ENCODE peak calls at places on chromosomes 1 and 21, in ten cellular contexts. One of them, this sample, is unnamed.

GRCh38 chr1:39261712-39262221 is 57.3 kb downstream of the MACF1 start:
- DNase-seq in fibroblast of villous mesenchyme: peak; percentile 82
- DNase-seq in Kasumi-1: peak; percentile 47
- DNase-seq in GM23338: no peak
- DNase-seq in stimulated activated CD4-positive, alpha-beta T cell treated with anti-CD3 and anti-CD28 coated beads, Interleukin-4, amount 100 ng/mL, for 1 hour: no peak
- DNase-seq in D341Med: no peak
- DNase-seq in ELR: no peak
- DNase-seq in Ammon's horn: no peak
- DNase-seq in NCI-H1105 treated with DMSO at 0.1 percent for 48 hours: no peak
- DNase-seq in NB4: no peak
- DNase-seq in this sample: no peak

GRCh38 chr21:38869946-38870345 is 64.2 kb downstream of the ETS2 start:
- DNase-seq in fibroblast of villous mesenchyme: peak; percentile 31
- DNase-seq in Kasumi-1: no peak
- DNase-seq in GM23338: no peak
- DNase-seq in stimulated activated CD4-positive, alpha-beta T cell treated with anti-CD3 and anti-CD28 coated beads, Interleukin-4, amount 100 ng/mL, for 1 hour: no peak
- DNase-seq in D341Med: no peak
- DNase-seq in ELR: no peak
- DNase-seq in Ammon's horn: no peak
- DNase-seq in NCI-H1105 treated with DMSO at 0.1 percent for 48 hours: no peak
- DNase-seq in NB4: no peak
- DNase-seq in this sample: no peak

GRCh38 chr21:46545363-46545762 is 59.5 kb downstream of the S100B start:
- DNase-seq in fibroblast of villous mesenchyme: peak; percentile 60
- DNase-seq in Kasumi-1: no peak
- DNase-seq in GM23338: no peak
- DNase-seq in stimulated activated CD4-positive, alpha-beta T cell treated with anti-CD3 and anti-CD28 coated beads, Interleukin-4, amount 100 ng/mL, for 1 hour: no peak
- DNase-seq in D341Med: no peak
- DNase-seq in ELR: peak; percentile 34
- DNase-seq in Ammon's horn: no peak
- DNase-seq in NCI-H1105 treated with DMSO at 0.1 percent for 48 hours: no peak
- DNase-seq in NB4: no peak
- DNase-seq in this sample: no peak

GRCh38 chr1:155961937-155962336 is 16.4 kb downstream of the ARHGEF2 start:
- DNase-seq in fibroblast of villous mesenchyme: peak; percentile 92
- DNase-seq in Kasumi-1: no peak
- DNase-seq in GM23338: no peak
- DNase-seq in stimulated activated CD4-positive, alpha-beta T cell treated with anti-CD3 and anti-CD28 coated beads, Interleukin-4, amount 100 ng/mL, for 1 hour: no peak
- DNase-seq in D341Med: peak; percentile 57
- DNase-seq in ELR: peak; percentile 100
- DNase-seq in Ammon's horn: peak; percentile 65
- DNase-seq in NCI-H1105 treated with DMSO at 0.1 percent for 48 hours: no peak
- DNase-seq in NB4: peak; percentile 49
- DNase-seq in this sample: peak; percentile 98

GRCh38 chr1:19918057-19918456 is 5.4 kb downstream of the PLA2G2E start:
- DNase-seq in fibroblast of villous mesenchyme: peak; percentile 82
- DNase-seq in Kasumi-1: peak; percentile 78
- DNase-seq in GM23338: peak; percentile 93
- DNase-seq in stimulated activated CD4-positive, alpha-beta T cell treated with anti-CD3 and anti-CD28 coated beads, Interleukin-4, amount 100 ng/mL, for 1 hour: peak; percentile 81
- DNase-seq in D341Med: peak; percentile 81
- DNase-seq in ELR: peak; percentile 80
- DNase-seq in Ammon's horn: peak; percentile 83
- DNase-seq in NCI-H1105 treated with DMSO at 0.1 percent for 48 hours: peak; percentile 77
- DNase-seq in NB4: peak; percentile 79
- DNase-seq in this sample: peak; percentile 51

GRCh38 chr1:178109348-178110143 is 15.6 kb downstream of the RASAL2 start:
- DNase-seq in fibroblast of villous mesenchyme: no peak
- DNase-seq in Kasumi-1: no peak
- DNase-seq in GM23338: no peak
- DNase-seq in stimulated activated CD4-positive, alpha-beta T cell treated with anti-CD3 and anti-CD28 coated beads, Interleukin-4, amount 100 ng/mL, for 1 hour: no peak
- DNase-seq in D341Med: no peak
- DNase-seq in ELR: peak; percentile 48
- DNase-seq in Ammon's horn: no peak
- DNase-seq in NCI-H1105 treated with DMSO at 0.1 percent for 48 hours: no peak
- DNase-seq in NB4: no peak
- DNase-seq in this sample: no peak

GRCh38 chr1:227913969-227914791 is 33.6 kb downstream of the WNT9A start:
- DNase-seq in fibroblast of villous mesenchyme: no peak
- DNase-seq in Kasumi-1: no peak
- DNase-seq in GM23338: peak; percentile 34
- DNase-seq in stimulated activated CD4-positive, alpha-beta T cell treated with anti-CD3 and anti-CD28 coated beads, Interleukin-4, amount 100 ng/mL, for 1 hour: no peak
- DNase-seq in D341Med: no peak
- DNase-seq in ELR: no peak
- DNase-seq in Ammon's horn: no peak
- DNase-seq in NCI-H1105 treated with DMSO at 0.1 percent for 48 hours: no peak
- DNase-seq in NB4: no peak
- DNase-seq in this sample: no peak

GRCh38 chr1:225987491-225988316 is 11.4 kb downstream of the SDE2 start:
- DNase-seq in fibroblast of villous mesenchyme: peak; percentile 58
- DNase-seq in Kasumi-1: peak; percentile 76
- DNase-seq in GM23338: peak; percentile 68
- DNase-seq in stimulated activated CD4-positive, alpha-beta T cell treated with anti-CD3 and anti-CD28 coated beads, Interleukin-4, amount 100 ng/mL, for 1 hour: no peak
- DNase-seq in D341Med: no peak
- DNase-seq in ELR: peak; percentile 66
- DNase-seq in Ammon's horn: peak; percentile 59
- DNase-seq in NCI-H1105 treated with DMSO at 0.1 percent for 48 hours: peak; percentile 37
- DNase-seq in NB4: peak; percentile 68
- DNase-seq in this sample: no peak

GRCh38 chr1:79255421-79255820 is 248.9 kb upstream of the ADGRL4 start:
- DNase-seq in fibroblast of villous mesenchyme: no peak
- DNase-seq in Kasumi-1: no peak
- DNase-seq in GM23338: no peak
- DNase-seq in stimulated activated CD4-positive, alpha-beta T cell treated with anti-CD3 and anti-CD28 coated beads, Interleukin-4, amount 100 ng/mL, for 1 hour: no peak
- DNase-seq in D341Med: no peak
- DNase-seq in ELR: no peak
- DNase-seq in Ammon's horn: no peak
- DNase-seq in NCI-H1105 treated with DMSO at 0.1 percent for 48 hours: no peak
- DNase-seq in NB4: no peak
- DNase-seq in this sample: no peak

GRCh38 chr21:46424621-46425020 is 34.1 kb upstream of the DIP2A start:
- DNase-seq in fibroblast of villous mesenchyme: no peak
- DNase-seq in Kasumi-1: no peak
- DNase-seq in GM23338: no peak
- DNase-seq in stimulated activated CD4-positive, alpha-beta T cell treated with anti-CD3 and anti-CD28 coated beads, Interleukin-4, amount 100 ng/mL, for 1 hour: no peak
- DNase-seq in D341Med: peak; percentile 24
- DNase-seq in ELR: no peak
- DNase-seq in Ammon's horn: no peak
- DNase-seq in NCI-H1105 treated with DMSO at 0.1 percent for 48 hours: no peak
- DNase-seq in NB4: no peak
- DNase-seq in this sample: no peak

GRCh38 chr1:183180634-183181056 is 5.4 kb upstream of the LAMC2 start:
- DNase-seq in fibroblast of villous mesenchyme: peak; percentile 53
- DNase-seq in Kasumi-1: no peak
- DNase-seq in GM23338: peak; percentile 30
- DNase-seq in stimulated activated CD4-positive, alpha-beta T cell treated with anti-CD3 and anti-CD28 coated beads, Interleukin-4, amount 100 ng/mL, for 1 hour: no peak
- DNase-seq in D341Med: no peak
- DNase-seq in ELR: peak; percentile 70
- DNase-seq in Ammon's horn: no peak
- DNase-seq in NCI-H1105 treated with DMSO at 0.1 percent for 48 hours: no peak
- DNase-seq in NB4: no peak
- DNase-seq in this sample: peak; percentile 96

GRCh38 chr1:54904476-54905048 is 17.6 kb upstream of the DHCR24 start:
- DNase-seq in fibroblast of villous mesenchyme: no peak
- DNase-seq in Kasumi-1: no peak
- DNase-seq in GM23338: no peak
- DNase-seq in stimulated activated CD4-positive, alpha-beta T cell treated with anti-CD3 and anti-CD28 coated beads, Interleukin-4, amount 100 ng/mL, for 1 hour: no peak
- DNase-seq in D341Med: no peak
- DNase-seq in ELR: peak; percentile 87
- DNase-seq in Ammon's horn: no peak
- DNase-seq in NCI-H1105 treated with DMSO at 0.1 percent for 48 hours: no peak
- DNase-seq in NB4: no peak
- DNase-seq in this sample: peak; percentile 90

This sample was measured in Caki2.